ENCODE peak calls at places on chromosomes 7 and 10, in four cellular contexts. W is GF-D8; U is NCI-H748 treated with DMSO at 0.1 percent for 48 hours; I is stimulated activated CD8-positive, alpha-beta memory T cell treated with anti-CD3 and anti-CD28 coated beads, Interleukin-12 subunit alpha, Interleukin-12 subunit beta, amount 100 ng/mL, for 1 hour. S is an unnamed sample.

GRCh38 chr7:155377071-155377836 is 79.6 kb downstream of the INSIG1 start:
- DNase-seq in W (no peak), U (no peak), I (no peak), S (peak; percentile 49)

GRCh38 chr7:21305455-21306235 is 122.2 kb upstream of the SP4 start:
- DNase-seq in W (no peak), U (no peak), I (no peak), S (no peak)

GRCh38 chr10:86937502-86938154 is 19.8 kb downstream of the MMRN2 start:
- DNase-seq in W (no peak), U (no peak), I (no peak), S (no peak)

GRCh38 chr10:69994262-69994661 is 58.4 kb upstream of the MACROH2A2 start:
- DNase-seq in W (no peak), U (no peak), I (no peak), S (peak; percentile 50)

GRCh38 chr10:90087197-90088007 is 386.0 kb downstream of the KIF20B start:
- DNase-seq in W (no peak), U (no peak), I (no peak), S (no peak)

GRCh38 chr7:51101111-51101757 is 215.4 kb downstream of the COBL start:
- DNase-seq in W (no peak), U (no peak), I (no peak), S (no peak)

GRCh38 chr7:22001345-22002004 is 55.8 kb upstream of the CDCA7L start:
- DNase-seq in W (no peak), U (peak; percentile 69), I (no peak), S (peak; percentile 80)

GRCh38 chr7:110486549-110486948 is 604.4 kb upstream of the LRRN3 start:
- DNase-seq in W (no peak), U (no peak), I (no peak), S (no peak)

GRCh38 chr10:48670978-48671913 is 13.4 kb upstream of the WDFY4 start:
- DNase-seq in W (no peak), U (no peak), I (no peak), S (peak; percentile 80)

GRCh38 chr7:132915652-132916051 is 166.2 kb downstream of the CHCHD3 start:
- DNase-seq in W (no peak), U (no peak), I (no peak), S (no peak)

GRCh38 chr10:109727436-109727835 is 195.9 kb downstream of the XPNPEP1 start:
- DNase-seq in W (no peak), U (no peak), I (no peak), S (no peak)

S was measured in left kidney.